ENCODE peak calls at places on chromosomes 1 and 21, in four cellular contexts. E is H1, N is K562, D is HepG2. F is an unnamed sample.

GRCh38 chr1:110338200-110339039 is 757 bp upstream of the RBM15 start:
- DNase-seq in N (peak; percentile 99), D (peak; percentile 87), E (peak; percentile 97), F (no peak)

GRCh38 chr1:172727956-172728603 is 69.2 kb downstream of the FASLG start:
- DNase-seq in N (peak; percentile 73), E (no peak), D (peak; percentile 71), F (peak; percentile 9)

GRCh38 chr1:162538815-162539431 is 22.6 kb upstream of the UAP1 start:
- DNase-seq in E (no peak), N (peak; percentile 30), D (peak; percentile 9), F (peak; percentile 84)

GRCh38 chr1:29513357-29513756 is 277.0 kb downstream of the PTPRU start:
- DNase-seq in N (peak; percentile 72), E (peak; percentile 43), D (peak; percentile 35), F (peak; percentile 45)

GRCh38 chr1:1122981-1123480 is 7.1 kb upstream of the C1orf159 start:
- DNase-seq in N (no peak), D (peak; percentile 74), E (no peak), F (no peak)

GRCh38 chr1:55718758-55719671 is 503.9 kb upstream of the USP24 start:
- DNase-seq in D (peak; percentile 73), E (peak; percentile 50), N (no peak), F (no peak)

GRCh38 chr1:209318302-209319056 is 265.0 kb upstream of the CAMK1G start:
- DNase-seq in D (no peak), N (no peak), E (no peak), F (no peak)

GRCh38 chr1:19424651-19425570 is 60.4 kb downstream of the CAPZB start:
- DNase-seq in N (no peak), D (peak; percentile 91), E (no peak), F (no peak)

GRCh38 chr21:32468567-32469175 is 56.2 kb downstream of the EVA1C start:
- DNase-seq in E (no peak), N (no peak), D (no peak), F (no peak)

GRCh38 chr1:215273838-215274516 is 191.4 kb downstream of the KCNK2 start:
- DNase-seq in E (no peak), D (no peak), N (no peak), F (peak; percentile 76)

GRCh38 chr1:164473544-164473943 is 85.4 kb upstream of the PBX1 start:
- DNase-seq in E (no peak), N (no peak), D (no peak), F (no peak)

GRCh38 chr1:203861379-203862184 is at the start of gene SNRPE:
- DNase-seq in D (peak; percentile 96), E (peak; percentile 96), N (peak; percentile 100), F (peak; percentile 99)
- TF ChIP-seq EZH2 in D (no peak), E (no peak), N (no peak), F (no peak)

GRCh38 chr1:10621906-10622305 is 147.2 kb downstream of the PEX14 start:
- DNase-seq in N (no peak), E (no peak), D (no peak), F (no peak)
- TF ChIP-seq JUN in N (no peak), E (no peak), D (no peak), F (no peak)

GRCh38 chr1:61797045-61797755 is 54.9 kb downstream of the PATJ start:
- DNase-seq in N (no peak), D (no peak), E (no peak), F (no peak)
- TF ChIP-seq MAX in N (no peak), D (no peak), E (no peak), F (no peak)

GRCh38 chr1:32754282-32755097 is 51.9 kb upstream of the SYNC start:
- DNase-seq in E (no peak), D (no peak), N (peak; percentile 73), F (no peak)
- TF ChIP-seq EZH2 in E (no peak), D (no peak), N (no peak), F (no peak)

DNA sequence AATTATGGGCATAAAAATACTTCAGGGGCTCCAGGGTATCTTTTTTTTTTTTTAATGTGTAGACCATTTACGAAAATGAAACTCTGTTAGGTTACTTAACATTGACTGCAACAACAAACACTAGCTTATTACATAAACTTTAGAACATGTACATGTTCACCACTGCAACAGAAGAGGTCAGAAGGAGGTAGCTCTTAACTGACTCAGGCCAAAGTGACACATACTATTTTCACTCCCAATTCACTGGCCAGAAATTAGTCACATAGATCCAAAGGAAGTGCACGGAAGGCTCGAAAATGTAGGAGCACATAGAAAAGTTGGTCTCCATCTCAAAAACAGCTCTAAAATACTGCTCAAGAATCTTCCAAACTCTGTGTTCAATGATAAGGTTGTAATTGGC is 107.2 kb downstream of the AKT3 start:
- DNase-seq in N (no peak), D (no peak), E (no peak), F (peak; percentile 67)
- TF ChIP-seq JUN in N (no peak), D (no peak), E (no peak), F (no peak)

GRCh38 chr21:39003982-39004775 is 179.1 kb downstream of the PSMG1 start:
- DNase-seq in E (no peak), N (peak; percentile 30), D (no peak), F (peak; percentile 74)
- TF ChIP-seq MAX in E (no peak), N (no peak), D (no peak), F (no peak)

GRCh38 chr21:45236481-45236880 is 51.2 kb downstream of the POFUT2 start:
- DNase-seq in D (no peak), E (no peak), N (no peak), F (no peak)

GRCh38 chr21:45234127-45234526 is 53.6 kb downstream of the POFUT2 start:
- DNase-seq in N (no peak), D (no peak), E (no peak), F (no peak)

GRCh38 chr21:45235488-45235887 is 52.2 kb downstream of the POFUT2 start:
- DNase-seq in N (peak; percentile 47), E (no peak), D (no peak), F (no peak)

GRCh38 chr21:45234906-45235305 is 52.8 kb downstream of the POFUT2 start:
- DNase-seq in D (no peak), E (no peak), N (no peak), F (no peak)
- TF ChIP-seq EZH2 in D (no peak), E (no peak), N (no peak), F (no peak)

DNA sequence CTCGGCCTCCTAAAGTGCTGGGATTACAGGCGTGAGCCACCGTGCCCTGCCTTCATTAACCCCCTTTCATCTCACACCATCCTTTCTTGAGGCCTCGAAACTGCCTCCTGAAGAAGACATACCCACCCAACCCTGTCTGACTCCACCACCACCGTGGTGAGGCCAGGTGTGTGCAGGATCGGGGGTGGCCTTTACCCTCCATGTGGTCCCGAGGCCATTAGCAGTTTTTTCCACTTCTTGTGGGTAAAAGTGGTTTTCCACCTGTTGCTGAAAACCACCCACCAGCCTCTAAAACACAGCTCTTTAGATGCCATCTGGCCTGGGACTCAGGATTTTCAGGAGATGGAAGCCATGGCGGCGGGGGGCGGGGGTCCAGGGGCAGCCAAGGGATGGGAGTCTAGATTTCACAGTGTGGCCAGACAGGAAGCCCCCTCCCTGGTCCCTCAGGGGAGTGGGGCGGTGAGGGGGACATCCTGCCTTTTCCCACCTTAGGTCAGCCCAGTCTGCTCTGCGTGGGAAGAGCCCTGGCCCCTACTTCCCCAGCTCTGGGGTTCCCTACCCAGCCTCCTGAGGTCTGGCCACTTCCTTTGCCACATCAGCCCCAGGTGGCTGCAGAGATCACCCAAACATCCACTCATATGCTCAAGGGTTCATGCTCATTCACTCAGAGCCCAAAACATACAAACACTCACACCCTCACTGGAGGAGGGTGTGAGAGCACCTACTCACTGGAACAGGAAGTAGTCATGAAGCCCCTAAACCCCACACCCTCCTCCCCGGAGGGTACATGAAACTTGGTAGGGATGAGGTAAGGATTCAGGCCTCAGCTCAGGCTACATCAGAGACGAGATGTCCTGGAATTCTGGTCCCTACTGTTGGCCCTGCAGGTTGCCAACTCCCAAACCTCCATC is 2.3 kb downstream of the FGR start:
- DNase-seq in N (no peak), D (no peak), E (no peak), F (no peak)
- TF ChIP-seq JUN in N (no peak), D (no peak), E (no peak), F (no peak)

GRCh38 chr1:53511933-53512806 is 53.0 kb downstream of the DMRTB1 start:
- DNase-seq in N (no peak), E (no peak), D (no peak), F (no peak)
- TF ChIP-seq MAX in N (no peak), E (no peak), D (no peak), F (no peak)

GRCh38 chr1:242524571-242525359 is at the start of gene PLD5:
- DNase-seq in D (no peak), N (no peak), E (peak; percentile 13), F (no peak)
- TF ChIP-seq EZH2 in D (no peak), N (no peak), E (no peak), F (peak; percentile 48)